ENCODE peak calls at places on chromosomes 11 and 22, in ten cellular contexts. Y is vagina, Z is testis, L is adrenal gland, A is stomach, E is esophagus squamous epithelium, X is IMR-90, S is heart left ventricle, V is right lobe of liver, J is uterus. G is an unnamed sample.

GRCh38 chr22:50139843-50140415 is 30.6 kb upstream of the PANX2 start:
- DNase-seq in Y (no peak), Z (no peak), L (no peak), A (no peak), E (no peak), X (no peak), S (no peak), V (no peak), J (no peak), G (no peak)

GRCh38 chr11:50394017-50394416 is 361.3 kb downstream of the OR4C45 start:
- DNase-seq in Y (no peak), Z (no peak), L (no peak), A (no peak), E (no peak), X (no peak), S (no peak), V (no peak), J (no peak), G (no peak)

GRCh38 chr11:10715571-10715970 is 22.0 kb upstream of the IRAG1 start:
- DNase-seq in Y (no peak), Z (no peak), L (no peak), A (no peak), E (no peak), X (no peak), S (no peak), V (no peak), J (no peak), G (no peak)

GRCh38 chr22:35376728-35377472 is 4.0 kb upstream of the HMOX1 start:
- DNase-seq in Y (no peak), Z (peak; percentile 95), L (peak; percentile 93), A (peak; percentile 91), E (peak; percentile 60), X (peak; percentile 99), S (peak; percentile 89), V (peak; percentile 88), J (peak; percentile 98), G (peak; percentile 99)

GRCh38 chr11:63920126-63920869 is 3.3 kb upstream of the RCOR2 start:
- DNase-seq in Y (no peak), Z (peak; percentile 73), L (peak; percentile 81), A (peak; percentile 87), E (no peak), X (no peak), S (peak; percentile 92), V (no peak), J (no peak), G (no peak)

GRCh38 chr22:42300286-42301071 is 30.0 kb upstream of the TCF20 start:
- DNase-seq in Y (no peak), Z (no peak), L (no peak), A (peak; percentile 27), E (no peak), X (no peak), S (no peak), V (no peak), J (no peak), G (no peak)

GRCh38 chr11:63907808-63908530 is 9.0 kb downstream of the RCOR2 start:
- DNase-seq in Y (no peak), Z (peak; percentile 85), L (no peak), A (no peak), E (no peak), X (no peak), S (no peak), V (no peak), J (peak; percentile 55), G (no peak)

GRCh38 chr11:2300290-2300935 is 1.3 kb downstream of the C11orf21 start:
- DNase-seq in Y (no peak), Z (peak; percentile 12), L (peak; percentile 17), A (peak; percentile 25), E (no peak), X (no peak), S (peak; percentile 55), V (peak; percentile 55), J (no peak), G (peak; percentile 86)

DNA sequence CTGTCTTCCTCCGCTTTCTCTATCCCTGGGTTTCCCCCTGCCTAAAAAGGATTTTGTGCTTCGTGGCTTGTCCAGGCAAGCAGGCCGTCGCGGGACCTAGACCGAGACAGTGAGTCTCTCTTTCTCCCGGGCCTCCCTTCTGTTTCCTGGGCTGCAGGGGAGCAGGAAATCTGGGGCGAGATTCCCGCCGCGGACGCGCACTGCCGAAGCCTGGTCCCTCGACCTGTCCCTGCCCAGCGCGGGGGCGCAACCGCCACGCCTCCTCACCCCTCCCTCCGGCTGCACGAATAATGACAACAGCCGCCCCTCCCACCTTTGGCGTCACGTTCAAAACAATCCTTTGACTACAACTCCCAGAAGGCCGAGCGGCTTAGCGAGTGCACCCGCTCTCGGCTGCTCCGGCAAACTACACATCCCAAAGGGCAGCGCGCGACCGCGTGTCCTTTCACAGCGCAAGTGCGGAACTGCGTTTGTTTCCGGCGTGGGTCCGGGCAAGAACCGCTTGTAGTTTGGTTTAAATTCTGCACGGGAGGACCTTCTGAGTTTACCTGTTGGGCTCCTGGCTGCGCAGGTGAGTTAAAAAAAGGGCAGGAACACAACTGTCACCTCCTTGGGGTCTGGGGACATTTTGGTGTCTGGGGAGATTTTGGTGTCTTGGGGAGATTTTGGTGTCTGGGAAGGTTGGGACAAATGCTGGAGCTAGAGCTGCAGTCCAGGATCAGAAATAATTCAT is at the start of gene CLP1:
- DNase-seq in Y (peak; percentile 100), Z (peak; percentile 100), L (peak; percentile 100), A (peak; percentile 99), E (peak; percentile 97), X (peak; percentile 99), S (peak; percentile 99), V (peak; percentile 99), J (peak; percentile 100), G (peak; percentile 100)
- TF ChIP-seq POLR2A in Y (no peak), Z (peak; percentile 41), L (peak; percentile 67), A (peak; percentile 30), E (peak; percentile 35), X (peak; percentile 96), S (no peak), V (peak; percentile 85), J (peak; percentile 77), G (peak; percentile 19)

GRCh38 chr22:19731736-19732135 is 8.4 kb downstream of the GP1BB start:
- DNase-seq in Y (no peak), Z (no peak), L (no peak), A (no peak), E (no peak), X (no peak), S (no peak), V (no peak), J (no peak), G (no peak)

GRCh38 chr22:19729507-19729906 is 6.2 kb downstream of the GP1BB start:
- DNase-seq in Y (no peak), Z (no peak), L (no peak), A (no peak), E (no peak), X (no peak), S (no peak), V (no peak), J (no peak), G (no peak)

GRCh38 chr22:19730141-19730661 is 6.9 kb downstream of the GP1BB start:
- DNase-seq in Y (no peak), Z (no peak), L (no peak), A (no peak), E (no peak), X (no peak), S (no peak), V (no peak), J (no peak), G (no peak)

GRCh38 chr22:19731361-19731725 is 8.0 kb downstream of the GP1BB start:
- DNase-seq in Y (no peak), Z (no peak), L (no peak), A (no peak), E (no peak), X (no peak), S (no peak), V (no peak), J (no peak), G (no peak)

DNA sequence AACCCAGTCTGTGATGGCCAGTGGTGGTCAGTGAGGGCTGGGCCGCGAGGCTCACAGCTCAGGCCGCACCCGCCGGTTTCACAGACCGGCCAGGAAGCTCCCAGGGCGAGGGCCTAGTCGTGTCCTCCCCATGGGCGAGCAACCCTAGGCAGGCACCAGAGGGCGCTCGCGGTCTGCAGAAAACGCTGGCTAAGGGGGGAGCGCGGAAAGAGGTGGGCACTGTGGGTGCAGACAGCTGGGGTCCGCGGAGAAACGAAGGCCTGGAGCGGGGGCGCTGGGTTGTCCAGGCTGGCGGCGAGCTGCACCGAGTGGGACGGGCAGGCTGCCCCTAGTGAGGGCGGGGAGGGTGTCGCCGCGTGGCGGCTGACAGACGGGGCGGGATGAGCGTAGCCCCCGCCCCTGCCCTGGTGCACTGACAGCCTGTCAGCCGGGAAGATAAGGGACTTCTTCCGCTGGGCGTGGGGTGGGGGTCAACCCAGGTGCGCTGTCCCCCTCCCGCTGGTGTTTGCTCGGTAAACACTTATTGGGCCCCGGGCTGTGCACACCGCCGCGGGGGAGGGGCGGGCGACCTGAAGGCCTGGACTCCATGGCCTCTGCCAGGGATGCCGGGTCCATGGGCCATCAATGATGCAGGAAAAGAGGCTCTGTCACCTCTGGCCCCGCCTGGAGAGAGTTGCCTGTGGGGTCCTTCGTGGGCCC is 7.5 kb downstream of the GP1BB start:
- DNase-seq in Y (no peak), Z (peak; percentile 85), L (peak; percentile 85), A (peak; percentile 84), E (no peak), X (peak; percentile 67), S (peak; percentile 93), V (peak; percentile 86), J (peak; percentile 81), G (peak; percentile 95)
- H3K4me3 ChIP-seq in Y (peak overlapping the region; percentile 28), Z (peak overlapping the region; percentile 14), L (no peak overlapping the region), A (peak overlapping the region; percentile 47), E (peak overlapping the region; percentile 42), X (peak overlapping the region; percentile 37), S (peak overlapping the region; percentile 48), V (peak overlapping the region; percentile 25), J (no peak overlapping the region), G (peak overlapping the region; percentile 55)

GRCh38 chr22:48835364-48835763 is 992.3 kb downstream of the BRD1 start:
- DNase-seq in Y (no peak), Z (no peak), L (no peak), A (no peak), E (no peak), X (no peak), S (no peak), V (no peak), J (no peak), G (no peak)

GRCh38 chr22:48835857-48836672 is 991.6 kb downstream of the BRD1 start:
- DNase-seq in Y (no peak), Z (no peak), L (no peak), A (no peak), E (no peak), X (no peak), S (peak; percentile 50), V (peak; percentile 49), J (no peak), G (no peak)

GRCh38 chr22:48838376-48838775 is 989.3 kb downstream of the BRD1 start:
- DNase-seq in Y (no peak), Z (no peak), L (no peak), A (no peak), E (no peak), X (no peak), S (peak; percentile 37), V (peak; percentile 35), J (no peak), G (no peak)

GRCh38 chr22:48837341-48837935 is 990.2 kb downstream of the BRD1 start:
- DNase-seq in Y (no peak), Z (no peak), L (no peak), A (no peak), E (no peak), X (no peak), S (no peak), V (peak; percentile 34), J (no peak), G (no peak)

GRCh38 chr22:48836673-48837340 is 990.9 kb downstream of the BRD1 start:
- DNase-seq in Y (no peak), Z (no peak), L (no peak), A (no peak), E (no peak), X (no peak), S (peak; percentile 52), V (no peak), J (no peak), G (no peak)
- H3K27me3 ChIP-seq in Y (no peaks in the 10 kb centered on the region), Z (no peaks in the 10 kb centered on the region), L (no peaks in the 10 kb centered on the region), A (peaks cover 52% of the 10 kb centered on the region), E (no peaks in the 10 kb centered on the region), X (no peaks in the 10 kb centered on the region), S (no peaks in the 10 kb centered on the region), V (no peaks in the 10 kb centered on the region), J (no peaks in the 10 kb centered on the region), G (no peaks in the 10 kb centered on the region)

GRCh38 chr11:14499560-14500180 is at the start of gene COPB1:
- DNase-seq in Y (no peak), Z (peak; percentile 96), L (peak; percentile 94), A (peak; percentile 94), E (peak; percentile 54), X (peak; percentile 95), S (peak; percentile 95), V (peak; percentile 96), J (peak; percentile 90), G (peak; percentile 97)
- TF ChIP-seq POLR2A in Y (no peak), Z (peak; percentile 36), L (peak; percentile 78), A (peak; percentile 51), E (peak; percentile 88), X (peak; percentile 96), S (no peak), V (peak; percentile 91), J (peak; percentile 76), G (no peak)